ENCODE peak calls at places on chromosome 15, in four cellular contexts. D, P, X and L are unnamed samples.

GRCh38 chr15:71294636-71295241 is 179.5 kb downstream of the THSD4 start:
- DNase-seq in X (no peak), P (no peak), D (peak; percentile 58), L (peak; percentile 84)

GRCh38 chr15:78638658-78639314 is 2.2 kb downstream of the CHRNB4 start:
- DNase-seq in D (peak; percentile 58), P (no peak), X (no peak), L (peak; percentile 55)

GRCh38 chr15:50182233-50183013 is 427 bp downstream of the SLC27A2 start:
- DNase-seq in P (peak; percentile 53), X (no peak), D (no peak), L (no peak)

GRCh38 chr15:37792351-37792750 is 142.1 kb upstream of the TMCO5A start:
- DNase-seq in P (no peak), D (no peak), X (no peak), L (no peak)

GRCh38 chr15:97071658-97072057 is 741.2 kb downstream of the NR2F2 start:
- DNase-seq in P (no peak), D (no peak), X (no peak), L (no peak)

GRCh38 chr15:74010929-74011540 is 16.5 kb downstream of the PML start:
- DNase-seq in P (no peak), X (no peak), D (no peak), L (no peak)

GRCh38 chr15:88497109-88497761 is 29.7 kb downstream of the MRPS11 start:
- DNase-seq in X (no peak), P (no peak), D (no peak), L (no peak)

GRCh38 chr15:64456634-64457108 is 3.7 kb upstream of the ZNF609 start:
- DNase-seq in D (no peak), X (no peak), P (no peak), L (no peak)

GRCh38 chr15:72456684-72457083 is 17.4 kb upstream of the ARIH1 start:
- DNase-seq in D (no peak), P (no peak), X (no peak), L (no peak)

GRCh38 chr15:33547876-33548275 is 237.1 kb downstream of the RYR3 start:
- DNase-seq in P (peak; percentile 58), D (no peak), X (no peak), L (peak; percentile 7)